ENCODE peak calls at places on chromosomes 13 and 19, in ten cellular contexts. Z, O, G, I, M, N, Q, F, V and U are unnamed samples.

GRCh38 chr19:1538978-1539377 is 15.1 kb downstream of the PLK5 start:
- DNase-seq in Z (no peak), O (no peak), G (no peak), I (no peak), M (no peak), N (no peak), Q (no peak), F (no peak), V (peak; percentile 6), U (no peak)

GRCh38 chr13:76856141-76856571 is 30.0 kb downstream of the KCTD12 start:
- DNase-seq in Z (no peak), O (no peak), G (no peak), I (no peak), M (no peak), N (no peak), Q (no peak), F (no peak), V (no peak), U (no peak)

GRCh38 chr13:97026759-97027555 is 32.7 kb upstream of the OXGR1 start:
- DNase-seq in Z (no peak), O (no peak), G (no peak), I (no peak), M (no peak), N (no peak), Q (no peak), F (no peak), V (no peak), U (no peak)

GRCh38 chr13:43284162-43284561 is 260.8 kb downstream of the DNAJC15 start:
- DNase-seq in Z (no peak), O (no peak), G (no peak), I (no peak), M (peak; percentile 70), N (no peak), Q (no peak), F (no peak), V (no peak), U (no peak)

GRCh38 chr19:33285441-33285927 is 16.9 kb downstream of the CEBPA start:
- DNase-seq in Z (no peak), O (no peak), G (no peak), I (no peak), M (no peak), N (no peak), Q (no peak), F (no peak), V (no peak), U (no peak)

GRCh38 chr13:94950303-94950702 is 238.0 kb upstream of the SOX21 start:
- DNase-seq in Z (no peak), O (no peak), G (no peak), I (no peak), M (no peak), N (no peak), Q (no peak), F (no peak), V (peak; percentile 36), U (no peak)

GRCh38 chr19:13181747-13182388 is 31.7 kb downstream of the IER2 start:
- DNase-seq in Z (no peak), O (peak; percentile 90), G (no peak), I (peak; percentile 77), M (no peak), N (peak; percentile 85), Q (no peak), F (peak; percentile 67), V (peak; percentile 66), U (peak; percentile 20)

GRCh38 chr13:29498426-29499040 is 97.0 kb downstream of the SLC7A1 start:
- DNase-seq in Z (no peak), O (no peak), G (no peak), I (no peak), M (no peak), N (no peak), Q (no peak), F (peak; percentile 45), V (no peak), U (no peak)

GRCh38 chr19:50719566-50719965 is at the start of gene SHANK1:
- DNase-seq in Z (no peak), O (no peak), G (no peak), I (no peak), M (no peak), N (no peak), Q (no peak), F (no peak), V (no peak), U (no peak)

GRCh38 chr19:1045247-1045603 is 5.3 kb downstream of the ABCA7 start:
- DNase-seq in Z (no peak), O (no peak), G (no peak), I (no peak), M (no peak), N (no peak), Q (no peak), F (no peak), V (no peak), U (no peak)

DNA sequence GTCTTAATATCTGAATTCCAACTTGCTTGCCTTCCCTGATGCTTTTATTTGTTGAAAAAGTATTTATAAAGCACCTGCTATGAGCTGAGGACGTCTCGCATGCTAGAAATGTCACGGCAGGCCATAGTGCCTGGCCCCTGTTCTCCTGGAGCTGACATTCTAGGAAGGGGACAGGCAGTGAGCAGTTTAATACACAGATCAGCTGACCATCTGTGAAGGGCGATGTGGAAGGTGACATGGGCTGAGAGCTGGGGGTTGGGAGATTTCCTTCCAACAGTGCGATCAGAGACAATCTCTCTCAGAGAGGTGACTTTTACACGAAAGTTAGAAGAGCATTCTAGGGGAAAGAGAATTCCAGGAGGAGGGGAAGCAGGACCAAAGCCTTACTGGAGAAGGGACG is 153.2 kb downstream of the ZNF536 start:
- DNase-seq in Z (no peak), O (no peak), G (no peak), I (no peak), M (no peak), N (no peak), Q (no peak), F (no peak), V (no peak), U (no peak)
- H3K27ac ChIP-seq in Z (no peak overlapping the region), O (no peak overlapping the region), G (no peak overlapping the region), I (no peak overlapping the region), M (no peak overlapping the region), N (no peak overlapping the region), Q (no peak overlapping the region), F (no peak overlapping the region), V (no peak overlapping the region), U (peak overlapping the region; percentile 8)

GRCh38 chr19:40411125-40411842 is 1.9 kb downstream of the PRX start:
- DNase-seq in Z (no peak), O (no peak), G (no peak), I (peak; percentile 64), M (no peak), N (peak; percentile 70), Q (no peak), F (no peak), V (no peak), U (no peak)
- H3K27ac ChIP-seq in Z (peak overlapping the region; percentile 50), O (no peak overlapping the region), G (no peak overlapping the region), I (peak overlapping the region; percentile 90), M (no peak overlapping the region), N (peak overlapping the region; percentile 96), Q (peak overlapping the region; percentile 64), F (peak overlapping the region; percentile 72), V (no peak overlapping the region), U (no peak overlapping the region)

GRCh38 chr13:59534806-59535205 is 628.9 kb downstream of the DIAPH3 start:
- DNase-seq in Z (no peak), O (no peak), G (no peak), I (no peak), M (no peak), N (no peak), Q (no peak), F (no peak), V (no peak), U (no peak)

GRCh38 chr13:59532405-59532804 is 631.3 kb downstream of the DIAPH3 start:
- DNase-seq in Z (no peak), O (no peak), G (no peak), I (no peak), M (no peak), N (no peak), Q (no peak), F (no peak), V (no peak), U (no peak)

GRCh38 chr13:59531571-59532091 is 632.1 kb downstream of the DIAPH3 start:
- DNase-seq in Z (no peak), O (peak; percentile 88), G (no peak), I (peak; percentile 81), M (peak; percentile 74), N (peak; percentile 85), Q (peak; percentile 61), F (peak; percentile 70), V (peak; percentile 84), U (peak; percentile 48)

GRCh38 chr13:59537500-59537899 is 626.2 kb downstream of the DIAPH3 start:
- DNase-seq in Z (no peak), O (no peak), G (no peak), I (no peak), M (no peak), N (no peak), Q (no peak), F (no peak), V (no peak), U (no peak)

GRCh38 chr13:59533561-59534337 is 630.0 kb downstream of the DIAPH3 start:
- DNase-seq in Z (no peak), O (no peak), G (no peak), I (no peak), M (no peak), N (no peak), Q (no peak), F (no peak), V (no peak), U (no peak)
- H3K27ac ChIP-seq in Z (no peak overlapping the region), O (no peak overlapping the region), G (no peak overlapping the region), I (peak overlapping the region; percentile 79), M (no peak overlapping the region), N (peak overlapping the region; percentile 31), Q (no peak overlapping the region), F (no peak overlapping the region), V (no peak overlapping the region), U (no peak overlapping the region)

GRCh38 chr19:10761443-10762242 is 43.8 kb downstream of the DNM2 start:
- DNase-seq in Z (no peak), O (no peak), G (no peak), I (no peak), M (no peak), N (no peak), Q (no peak), F (no peak), V (no peak), U (no peak)

GRCh38 chr19:10763399-10763798 is 45.5 kb downstream of the DNM2 start:
- DNase-seq in Z (no peak), O (no peak), G (no peak), I (no peak), M (no peak), N (no peak), Q (no peak), F (no peak), V (no peak), U (no peak)

GRCh38 chr19:10763828-10764339 is 46.0 kb downstream of the DNM2 start:
- DNase-seq in Z (no peak), O (no peak), G (no peak), I (no peak), M (no peak), N (no peak), Q (no peak), F (peak; percentile 64), V (no peak), U (no peak)

GRCh38 chr19:10764340-10764894 is 46.5 kb downstream of the DNM2 start:
- DNase-seq in Z (no peak), O (no peak), G (no peak), I (no peak), M (no peak), N (no peak), Q (no peak), F (no peak), V (peak; percentile 60), U (no peak)

DNA sequence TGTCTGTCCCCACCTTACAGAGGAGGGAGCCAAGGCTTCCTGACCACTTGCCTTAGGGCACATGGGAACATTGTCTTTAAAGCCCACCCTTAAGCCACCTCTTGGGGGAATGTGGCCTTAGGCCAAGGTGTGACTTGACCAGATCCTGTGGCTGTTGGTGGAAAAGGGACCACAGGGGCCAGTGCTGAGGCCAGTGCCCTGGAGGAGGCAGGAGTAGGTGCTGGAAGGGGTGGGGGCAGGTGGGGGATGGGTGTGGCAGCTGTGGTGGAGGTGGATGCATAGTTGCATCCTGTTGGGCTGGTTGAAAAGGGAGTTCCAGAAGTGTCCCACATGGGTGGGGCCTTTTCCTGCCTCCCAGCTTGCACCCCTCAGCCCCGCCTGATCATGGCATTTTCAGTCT is 44.8 kb downstream of the DNM2 start:
- DNase-seq in Z (no peak), O (no peak), G (peak; percentile 38), I (peak; percentile 50), M (no peak), N (peak; percentile 53), Q (no peak), F (peak; percentile 72), V (no peak), U (no peak)
- H3K27ac ChIP-seq in Z (peak overlapping the region; percentile 43), O (no peak overlapping the region), G (peak overlapping the region; percentile 66), I (peak overlapping the region; percentile 85), M (no peak overlapping the region), N (peak overlapping the region; percentile 95), Q (peak overlapping the region; percentile 10), F (peak overlapping the region; percentile 65), V (no peak overlapping the region), U (peak overlapping the region; percentile 68)